ENCODE peak calls at places on chromosomes 11 and 22, in four cellular contexts. H, X, P and Q are unnamed samples.

GRCh38 chr22:44129614-44129976 is 51.1 kb upstream of the PARVG start:
- DNase-seq in X (no peak), H (peak), P (no peak), Q (no peak)

GRCh38 chr11:110093407-110094297 is 460 bp downstream of the ZC3H12C start:
- DNase-seq in H (peak), P (peak), X (peak), Q (peak)

GRCh38 chr11:94876645-94877445 is 96.5 kb downstream of the CWC15 start:
- DNase-seq in P (peak), X (no peak), H (peak), Q (peak)

GRCh38 chr11:76768091-76769047 is 14.8 kb upstream of the TSKU start:
- DNase-seq in P (peak), H (no peak), X (peak), Q (no peak)

GRCh38 chr11:834371-835316 is 1.9 kb downstream of the CD151 start:
- DNase-seq in X (no peak), H (peak), P (peak), Q (peak)

GRCh38 chr11:106087815-106088435 is 10.5 kb downstream of the AASDHPPT start:
- DNase-seq in P (peak), X (peak), H (no peak), Q (peak)

GRCh38 chr22:24414523-24414922 is 12.9 kb upstream of the ADORA2A start:
- DNase-seq in H (no peak), X (no peak), P (no peak), Q (no peak)

GRCh38 chr11:21909145-21909544 is 283.7 kb upstream of the ANO5 start:
- DNase-seq in P (no peak), H (no peak), X (no peak), Q (peak)

GRCh38 chr11:95512177-95512576 is 277.4 kb downstream of the FAM76B start:
- DNase-seq in P (peak), H (peak), X (no peak), Q (peak)

GRCh38 chr22:37235897-37236607 is 8.0 kb downstream of the RAC2 start:
- DNase-seq in X (no peak), H (no peak), P (no peak), Q (no peak)

GRCh38 chr11:112596324-112596723 is 335.7 kb upstream of the PLET1 start:
- DNase-seq in H (no peak), X (no peak), P (no peak), Q (no peak)

GRCh38 chr22:30668306-30668655 is 606 bp upstream of the DUSP18 start:
- DNase-seq in H (no peak), X (peak), P (no peak), Q (no peak)